ENCODE peak calls at places on chromosomes 11 and 22, in six cellular contexts. F, X, E, H, W and L are unnamed samples.

GRCh38 chr11:47514825-47515647 is 37.9 kb downstream of the CELF1 start:
- DNase-seq in F (no peak), X (peak; percentile 85), E (no peak), H (peak; percentile 8), W (no peak), L (peak; percentile 91)

GRCh38 chr11:94400839-94401772 is at the start of gene GPR83:
- DNase-seq in F (no peak), X (peak; percentile 41), E (no peak), H (no peak), W (no peak), L (no peak)

GRCh38 chr22:39994566-39995345 is at the start of gene FAM83F:
- DNase-seq in F (no peak), X (no peak), E (no peak), H (no peak), W (no peak), L (no peak)

GRCh38 chr22:50085211-50085999 is at the start of gene MLC1:
- DNase-seq in F (no peak), X (peak; percentile 59), E (no peak), H (peak; percentile 47), W (no peak), L (no peak)

GRCh38 chr11:34146411-34146810 is 41.0 kb downstream of the NAT10 start:
- DNase-seq in F (no peak), X (no peak), E (no peak), H (no peak), W (no peak), L (no peak)

GRCh38 chr22:29000641-29001040 is 61.0 kb downstream of the C22orf31 start:
- DNase-seq in F (no peak), X (no peak), E (no peak), H (no peak), W (no peak), L (no peak)

GRCh38 chr11:14306481-14306880 is 52.5 kb downstream of the RRAS2 start:
- DNase-seq in F (no peak), X (no peak), E (no peak), H (no peak), W (no peak), L (no peak)

GRCh38 chr11:15770798-15771414 is 585.4 kb downstream of the SOX6 start:
- DNase-seq in F (no peak), X (peak; percentile 49), E (no peak), H (no peak), W (peak; percentile 52), L (peak; percentile 3)

GRCh38 chr11:65053826-65054503 is 4.4 kb downstream of the NAALADL1 start:
- DNase-seq in F (no peak), X (no peak), E (no peak), H (no peak), W (no peak), L (no peak)

GRCh38 chr22:40452730-40453487 is 82.5 kb downstream of the SGSM3 start:
- DNase-seq in F (no peak), X (peak; percentile 22), E (no peak), H (no peak), W (no peak), L (no peak)

GRCh38 chr11:35752115-35752514 is 89.5 kb downstream of the TRIM44 start:
- DNase-seq in F (no peak), X (peak; percentile 51), E (no peak), H (no peak), W (no peak), L (no peak)

GRCh38 chr11:122706261-122706660 is 50.7 kb downstream of the UBASH3B start:
- DNase-seq in F (no peak), X (peak; percentile 70), E (no peak), H (no peak), W (no peak), L (peak; percentile 53)

GRCh38 chr11:115447273-115447864 is 56.8 kb downstream of the CADM1 start:
- DNase-seq in F (no peak), X (no peak), E (no peak), H (no peak), W (no peak), L (no peak)